ENCODE peak calls at places on chromosome 22, in five cellular contexts. One of them, this sample, is unnamed.

GRCh38 chr22:17138451-17139042 is 17.4 kb upstream of the TMEM121B start:
- DNase-seq in cardiac muscle cell: no peak
- DNase-seq in thyroid gland: no peak
- DNase-seq in fibroblast of lung: no peak
- DNase-seq in ovary: no peak
- DNase-seq in this sample: no peak

GRCh38 chr22:42296381-42296853 is 26.0 kb upstream of the TCF20 start:
- DNase-seq in ovary: peak; percentile 53
- DNase-seq in fibroblast of lung: no peak
- DNase-seq in cardiac muscle cell: no peak
- DNase-seq in thyroid gland: peak; percentile 90
- DNase-seq in this sample: peak; percentile 83

GRCh38 chr22:36461665-36462474 is 19.6 kb downstream of the TXN2 start:
- DNase-seq in fibroblast of lung: peak; percentile 97
- DNase-seq in ovary: no peak
- DNase-seq in cardiac muscle cell: peak; percentile 64
- DNase-seq in thyroid gland: peak; percentile 98
- DNase-seq in this sample: no peak

GRCh38 chr22:21917206-21917958 is 35.3 kb downstream of the PPM1F start:
- DNase-seq in thyroid gland: peak; percentile 81
- DNase-seq in fibroblast of lung: peak; percentile 38
- DNase-seq in ovary: peak; percentile 56
- DNase-seq in cardiac muscle cell: peak; percentile 56
- DNase-seq in this sample: no peak

GRCh38 chr22:22935546-22936157 is 48.0 kb downstream of the IGLL5 start:
- DNase-seq in fibroblast of lung: no peak
- DNase-seq in thyroid gland: no peak
- DNase-seq in cardiac muscle cell: no peak
- DNase-seq in ovary: no peak
- DNase-seq in this sample: no peak

GRCh38 chr22:44622147-44622427 is 79.9 kb upstream of the PRR5 start:
- DNase-seq in cardiac muscle cell: no peak
- DNase-seq in ovary: peak; percentile 10
- DNase-seq in fibroblast of lung: no peak
- DNase-seq in thyroid gland: no peak
- DNase-seq in this sample: peak; percentile 55

GRCh38 chr22:48105254-48105653 is 1342.8 kb downstream of the TBC1D22A start:
- DNase-seq in fibroblast of lung: no peak
- DNase-seq in cardiac muscle cell: no peak
- DNase-seq in thyroid gland: no peak
- DNase-seq in ovary: no peak
- DNase-seq in this sample: no peak

GRCh38 chr22:48938741-48939140 is 888.9 kb downstream of the BRD1 start:
- DNase-seq in ovary: no peak
- DNase-seq in cardiac muscle cell: no peak
- DNase-seq in thyroid gland: no peak
- DNase-seq in fibroblast of lung: no peak
- DNase-seq in this sample: no peak

GRCh38 chr22:30266445-30267381 is at the start of gene OSM:
- DNase-seq in ovary: no peak
- DNase-seq in fibroblast of lung: no peak
- DNase-seq in cardiac muscle cell: no peak
- DNase-seq in thyroid gland: no peak
- DNase-seq in this sample: no peak

GRCh38 chr22:37080438-37080837 is 28.9 kb downstream of the KCTD17 start:
- DNase-seq in ovary: no peak
- DNase-seq in cardiac muscle cell: no peak
- DNase-seq in fibroblast of lung: no peak
- DNase-seq in thyroid gland: no peak
- DNase-seq in this sample: no peak

GRCh38 chr22:20581503-20582170 is 74.2 kb downstream of the MED15 start:
- DNase-seq in thyroid gland: no peak
- DNase-seq in fibroblast of lung: no peak
- DNase-seq in ovary: no peak
- DNase-seq in cardiac muscle cell: no peak
- DNase-seq in this sample: no peak

GRCh38 chr22:49450521-49450920 is 377.2 kb downstream of the BRD1 start:
- DNase-seq in fibroblast of lung: no peak
- DNase-seq in cardiac muscle cell: no peak
- DNase-seq in thyroid gland: no peak
- DNase-seq in ovary: no peak
- DNase-seq in this sample: no peak

GRCh38 chr22:37623075-37624016 is 14.7 kb downstream of the GGA1 start:
- DNase-seq in thyroid gland: peak; percentile 52
- DNase-seq in cardiac muscle cell: peak; percentile 68
- DNase-seq in ovary: peak; percentile 73
- DNase-seq in fibroblast of lung: no peak
- DNase-seq in this sample: peak; percentile 67

GRCh38 chr22:46348099-46348695 is 12.7 kb downstream of the TRMU start:
- DNase-seq in fibroblast of lung: no peak
- DNase-seq in thyroid gland: no peak
- DNase-seq in cardiac muscle cell: no peak
- DNase-seq in ovary: no peak
- DNase-seq in this sample: no peak

GRCh38 chr22:46349238-46349637 is 13.7 kb downstream of the TRMU start:
- DNase-seq in ovary: no peak
- DNase-seq in thyroid gland: no peak
- DNase-seq in cardiac muscle cell: no peak
- DNase-seq in fibroblast of lung: no peak
- DNase-seq in this sample: no peak

GRCh38 chr22:46349681-46350080 is 14.2 kb downstream of the TRMU start:
- DNase-seq in fibroblast of lung: peak; percentile 66
- DNase-seq in thyroid gland: peak; percentile 74
- DNase-seq in ovary: peak; percentile 16
- DNase-seq in cardiac muscle cell: no peak
- DNase-seq in this sample: no peak

GRCh38 chr22:46347646-46348045 is 12.1 kb downstream of the TRMU start:
- DNase-seq in ovary: peak; percentile 13
- DNase-seq in fibroblast of lung: no peak
- DNase-seq in thyroid gland: no peak
- DNase-seq in cardiac muscle cell: no peak
- DNase-seq in this sample: no peak

GRCh38 chr22:46346680-46347405 is 11.3 kb downstream of the TRMU start:
- DNase-seq in fibroblast of lung: no peak
- DNase-seq in thyroid gland: no peak
- DNase-seq in cardiac muscle cell: no peak
- DNase-seq in ovary: no peak
- DNase-seq in this sample: no peak
- TF ChIP-seq CTCF in fibroblast of lung: no peak
- TF ChIP-seq CTCF in thyroid gland: no peak
- TF ChIP-seq CTCF in cardiac muscle cell: no peak
- TF ChIP-seq CTCF in ovary: no peak
- TF ChIP-seq CTCF in this sample: no peak

DNA sequence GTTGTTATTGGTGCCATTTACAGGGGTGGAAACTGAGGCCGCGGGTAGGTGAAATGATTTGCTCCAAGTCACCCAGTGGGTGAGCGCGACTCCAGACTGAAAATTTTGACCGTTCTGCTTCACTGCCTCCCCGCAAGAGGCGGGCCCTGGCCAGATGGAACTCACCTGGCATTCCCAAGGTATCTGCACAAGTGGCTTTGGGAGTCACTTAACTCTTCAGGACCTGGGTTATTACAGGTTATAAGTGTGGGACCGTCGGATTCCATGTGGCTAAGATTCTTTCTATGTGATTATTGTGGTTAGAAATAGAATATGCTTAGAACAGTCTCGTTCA is 598 bp downstream of the CABIN1 start:
- DNase-seq in cardiac muscle cell: no peak
- DNase-seq in ovary: no peak
- DNase-seq in fibroblast of lung: peak; percentile 25
- DNase-seq in thyroid gland: peak; percentile 60
- DNase-seq in this sample: no peak
- H3K27ac ChIP-seq in cardiac muscle cell: peak overlapping the region; percentile 70
- H3K27ac ChIP-seq in ovary: no peak overlapping the region
- H3K27ac ChIP-seq in fibroblast of lung: peak overlapping the region; percentile 85
- H3K27ac ChIP-seq in thyroid gland: peak overlapping the region; percentile 79
- H3K27ac ChIP-seq in this sample: peak overlapping the region; percentile 87

GRCh38 chr22:39503590-39503989 is 1.5 kb downstream of the MIEF1 start:
- DNase-seq in thyroid gland: no peak
- DNase-seq in ovary: no peak
- DNase-seq in fibroblast of lung: no peak
- DNase-seq in cardiac muscle cell: no peak
- DNase-seq in this sample: no peak
- H3K4me3 ChIP-seq in thyroid gland: peak overlapping the region; percentile 83
- H3K4me3 ChIP-seq in ovary: no peak overlapping the region
- H3K4me3 ChIP-seq in fibroblast of lung: no peak overlapping the region
- H3K4me3 ChIP-seq in cardiac muscle cell: peak overlapping the region; percentile 64
- H3K4me3 ChIP-seq in this sample: peak overlapping the region; percentile 86

GRCh38 chr22:43427296-43428004 is 15.6 kb downstream of the MPPED1 start:
- DNase-seq in thyroid gland: no peak
- DNase-seq in fibroblast of lung: no peak
- DNase-seq in cardiac muscle cell: no peak
- DNase-seq in ovary: no peak
- DNase-seq in this sample: no peak
- TF ChIP-seq CTCF in thyroid gland: no peak
- TF ChIP-seq CTCF in fibroblast of lung: no peak
- TF ChIP-seq CTCF in cardiac muscle cell: no peak
- TF ChIP-seq CTCF in ovary: no peak
- TF ChIP-seq CTCF in this sample: no peak

DNA sequence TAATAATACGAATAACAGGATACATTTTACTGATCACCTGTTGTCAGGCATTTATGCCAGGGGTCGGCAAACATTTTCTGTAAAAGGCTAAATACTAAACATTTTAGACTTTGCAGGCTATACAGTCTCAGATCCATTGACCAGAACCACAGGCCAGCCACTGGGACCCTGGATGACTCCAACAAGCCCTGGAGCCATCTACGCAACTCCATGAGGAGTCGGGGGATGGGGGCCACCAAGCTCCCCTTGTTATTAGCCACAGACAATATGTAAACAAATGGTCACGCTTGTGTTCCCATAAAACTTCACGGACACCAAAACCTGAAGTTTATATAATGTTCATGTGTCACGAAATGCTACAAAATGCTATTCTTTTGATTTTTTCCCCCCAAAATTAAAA is 54.4 kb upstream of the EMID1 start:
- DNase-seq in thyroid gland: no peak
- DNase-seq in ovary: no peak
- DNase-seq in cardiac muscle cell: no peak
- DNase-seq in fibroblast of lung: no peak
- DNase-seq in this sample: peak; percentile 15
- H3K27ac ChIP-seq in thyroid gland: no peak overlapping the region
- H3K27ac ChIP-seq in ovary: no peak overlapping the region
- H3K27ac ChIP-seq in cardiac muscle cell: no peak overlapping the region
- H3K27ac ChIP-seq in fibroblast of lung: no peak overlapping the region
- H3K27ac ChIP-seq in this sample: no peak overlapping the region

DNA sequence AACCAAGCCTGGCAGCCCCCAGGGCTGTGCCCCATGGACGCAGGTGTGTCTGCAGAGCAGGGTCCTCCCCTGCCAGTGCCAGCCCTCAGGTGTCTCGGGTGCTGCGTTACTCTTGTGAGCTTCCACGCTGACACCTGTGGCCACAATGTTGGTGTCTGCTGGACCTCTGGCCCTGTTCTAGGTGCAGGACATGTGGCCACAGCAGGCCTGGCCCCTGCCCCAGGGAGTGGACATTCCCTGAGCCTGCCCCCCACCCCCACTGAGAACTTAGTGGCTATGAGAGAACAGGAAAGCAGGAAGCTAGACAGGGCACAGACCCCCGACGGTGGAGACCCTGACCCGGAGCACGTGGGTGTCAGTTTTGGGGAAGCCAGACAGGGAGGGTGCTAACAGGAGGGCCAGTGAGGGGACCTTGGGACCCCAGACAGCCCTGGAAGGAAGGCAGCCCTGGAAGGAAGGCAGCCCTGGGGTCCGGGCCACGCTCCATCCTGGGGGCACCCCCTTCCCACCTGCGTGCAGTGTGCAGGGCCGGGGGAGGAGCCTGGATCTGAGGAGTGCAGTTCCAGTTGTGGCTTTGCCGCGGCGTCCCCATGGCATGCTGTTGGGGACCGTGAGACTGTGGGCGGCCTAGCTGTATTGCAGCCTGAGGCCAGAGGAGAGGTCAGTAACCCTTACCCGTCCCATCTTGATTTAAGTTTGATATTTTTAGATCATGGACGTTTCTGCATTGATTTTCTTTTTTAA is 43.9 kb upstream of the PPARA start:
- DNase-seq in thyroid gland: no peak
- DNase-seq in fibroblast of lung: no peak
- DNase-seq in ovary: peak; percentile 60
- DNase-seq in cardiac muscle cell: no peak
- DNase-seq in this sample: no peak
- H3K4me3 ChIP-seq in thyroid gland: no peak overlapping the region
- H3K4me3 ChIP-seq in fibroblast of lung: no peak overlapping the region
- H3K4me3 ChIP-seq in ovary: no peak overlapping the region
- H3K4me3 ChIP-seq in cardiac muscle cell: no peak overlapping the region
- H3K4me3 ChIP-seq in this sample: peak overlapping the region; percentile 30

This sample was measured in dorsolateral prefrontal cortex.